ENCODE peak calls at places on chromosome 19, in seven cellular contexts. U is neural progenitor cell; X is brain microvascular endothelial cell; Z is KG1; T is AG09309; O is activated CD4-positive, alpha-beta T cell treated with anti-CD3 and anti-CD28 coated beads for 36 hours; J is effector CD4-positive, alpha-beta T cell. V is an unnamed sample.

GRCh38 chr19:10421981-10422461 is 1.7 kb downstream of the PDE4A start:
- DNase-seq in X (no peak), T (no peak), U (no peak), Z (no peak), J (no peak), O (no peak), V (no peak)

GRCh38 chr19:17026041-17026658 is 460 bp downstream of the CPAMD8 start:
- DNase-seq in Z (no peak), X (no peak), T (no peak), J (no peak), U (peak; percentile 44), O (no peak), V (no peak)

GRCh38 chr19:47239610-47240296 is 8.8 kb upstream of the BBC3 start:
- DNase-seq in U (peak; percentile 89), O (peak; percentile 64), J (peak; percentile 61), X (no peak), Z (no peak), T (no peak), V (no peak)

GRCh38 chr19:43533546-43534304 is 737 bp downstream of the ZNF575 start:
- DNase-seq in O (peak; percentile 99), J (peak; percentile 87), T (peak; percentile 98), U (peak; percentile 100), Z (no peak), X (peak; percentile 100), V (peak; percentile 96)

GRCh38 chr19:29841209-29841558 is 29.4 kb downstream of the CCNE1 start:
- DNase-seq in X (peak; percentile 5), U (no peak), O (no peak), T (no peak), Z (no peak), J (no peak), V (no peak)

GRCh38 chr19:14369399-14370168 is 11.7 kb upstream of the ADGRE5 start:
- DNase-seq in Z (peak; percentile 40), T (no peak), X (peak; percentile 32), O (peak; percentile 96), U (no peak), J (peak; percentile 87), V (no peak)

GRCh38 chr19:10270180-10270615 is 722 bp upstream of the ICAM1 start:
- DNase-seq in Z (peak; percentile 93), T (no peak), U (peak; percentile 20), X (no peak), O (peak; percentile 86), J (peak; percentile 48), V (no peak)

GRCh38 chr19:17264641-17264979 is at the start of gene USHBP1:
- DNase-seq in T (no peak), J (no peak), O (no peak), U (no peak), X (no peak), Z (no peak), V (no peak)

GRCh38 chr19:46221981-46222610 is 7.4 kb upstream of the IGFL1 start:
- DNase-seq in T (no peak), X (peak; percentile 31), J (no peak), U (no peak), Z (no peak), O (no peak), V (no peak)

GRCh38 chr19:33393286-33394005 is 19.9 kb downstream of the CEBPG start:
- DNase-seq in O (no peak), U (peak; percentile 35), T (no peak), J (no peak), Z (no peak), X (no peak), V (no peak)

GRCh38 chr19:33498391-33499000 is 23.1 kb downstream of the PEPD start:
- DNase-seq in Z (no peak), J (no peak), U (no peak), X (no peak), T (no peak), O (no peak), V (no peak)

GRCh38 chr19:13054605-13055212 is 47.9 kb downstream of the LYL1 start:
- DNase-seq in Z (no peak), T (no peak), X (no peak), O (no peak), J (no peak), U (no peak), V (no peak)

GRCh38 chr19:40217921-40218890 is at the start of gene TTC9B:
- DNase-seq in U (peak; percentile 93), O (peak; percentile 74), T (no peak), X (no peak), J (peak; percentile 19), Z (no peak), V (no peak)

GRCh38 chr19:8569066-8569761 is 8.0 kb downstream of the MYO1F start:
- DNase-seq in U (no peak), O (peak; percentile 79), Z (peak; percentile 83), X (peak; percentile 88), J (peak; percentile 46), T (peak; percentile 90), V (no peak)

GRCh38 chr19:18208098-18208951 is 4.5 kb upstream of the RAB3A start:
- DNase-seq in U (peak; percentile 57), O (peak; percentile 78), T (peak; percentile 64), J (peak; percentile 49), Z (no peak), X (peak; percentile 90), V (no peak)